ENCODE peak calls at places on chromosomes 11 and 22, in six cellular contexts. B, N, R, X, U and Z are unnamed samples. For H3K27me3, the result is how much of the 10 kb centered on the place peaks cover.

GRCh38 chr11:60767388-60767811 is 10.7 kb downstream of the MS4A15 start:
- DNase-seq in X (no peak), N (no peak), R (peak), U (peak), B (no peak), Z (peak)

GRCh38 chr11:17471501-17471900 is 5.1 kb downstream of the ABCC8 start:
- DNase-seq in R (no peak), B (no peak), U (no peak), N (no peak), X (no peak), Z (no peak)

GRCh38 chr11:79092791-79093313 is 348.0 kb downstream of the TENM4 start:
- DNase-seq in X (peak), R (no peak), U (no peak), B (peak), N (no peak), Z (peak)

GRCh38 chr11:100759106-100759505 is 72.0 kb downstream of the ARHGAP42 start:
- DNase-seq in N (no peak), U (no peak), B (no peak), X (no peak), R (no peak), Z (no peak)

GRCh38 chr11:46381836-46382643 is 571 bp downstream of the MDK start:
- DNase-seq in U (peak), X (peak), N (no peak), B (no peak), R (peak), Z (no peak)

GRCh38 chr22:42379961-42380537 is 52.2 kb downstream of the NFAM1 start:
- DNase-seq in U (no peak), R (no peak), B (no peak), N (no peak), X (no peak), Z (no peak)

GRCh38 chr11:43555811-43556210 is 124.7 kb upstream of the HSD17B12 start:
- DNase-seq in U (no peak), X (peak), R (no peak), N (no peak), B (peak), Z (no peak)

GRCh38 chr22:39280250-39280649 is 35.5 kb upstream of the PDGFB start:
- DNase-seq in X (no peak), R (no peak), U (no peak), B (no peak), N (no peak), Z (no peak)

GRCh38 chr11:109971184-109971523 is 122.0 kb upstream of the ZC3H12C start:
- DNase-seq in U (no peak), B (peak), R (no peak), N (no peak), X (peak), Z (no peak)

GRCh38 chr11:134856371-134856971 is 444.4 kb upstream of the B3GAT1 start:
- DNase-seq in B (no peak), U (peak), X (no peak), R (no peak), N (no peak), Z (no peak)

GRCh38 chr11:33533668-33534067 is 167.0 kb downstream of the C11orf91 start:
- DNase-seq in N (no peak), X (peak), R (no peak), B (peak), U (no peak), Z (no peak)

GRCh38 chr11:35911013-35911412 is 32.8 kb upstream of the LDLRAD3 start:
- DNase-seq in B (no peak), X (no peak), R (no peak), N (no peak), U (no peak), Z (no peak)

GRCh38 chr22:25174156-25174887 is 25.3 kb upstream of the CRYBB3 start:
- DNase-seq in R (no peak), X (no peak), B (no peak), N (no peak), U (no peak), Z (no peak)

GRCh38 chr11:29527391-29527936 is 489.4 kb downstream of the KCNA4 start:
- DNase-seq in N (no peak), R (no peak), U (no peak), X (peak), B (peak), Z (peak)

GRCh38 chr11:111846063-111846462 is 25.3 kb downstream of the ALG9 start:
- DNase-seq in N (no peak), X (peak), U (no peak), R (no peak), B (peak), Z (peak)

GRCh38 chr11:28339488-28339887 is 231.3 kb downstream of the METTL15 start:
- DNase-seq in N (no peak), U (no peak), X (no peak), R (no peak), B (no peak), Z (no peak)

GRCh38 chr11:75777461-75778110 is 9.0 kb downstream of the DGAT2 start:
- DNase-seq in X (no peak), U (no peak), R (no peak), B (no peak), N (no peak), Z (no peak)

GRCh38 chr22:30347255-30347892 is 9.3 kb downstream of the SF3A1 start:
- DNase-seq in X (no peak), N (no peak), B (no peak), U (no peak), R (no peak), Z (no peak)

GRCh38 chr22:30348837-30349236 is 7.9 kb downstream of the SF3A1 start:
- DNase-seq in B (no peak), U (no peak), N (no peak), R (no peak), X (no peak), Z (no peak)

GRCh38 chr22:30344447-30345200 is 12.1 kb downstream of the SF3A1 start:
- DNase-seq in R (no peak), X (no peak), U (no peak), B (no peak), N (no peak), Z (no peak)

GRCh38 chr22:30351226-30351625 is 5.5 kb downstream of the SF3A1 start:
- DNase-seq in R (no peak), X (no peak), U (no peak), N (no peak), B (no peak), Z (peak)

GRCh38 chr22:30348395-30348794 is 8.3 kb downstream of the SF3A1 start:
- DNase-seq in U (no peak), X (no peak), B (no peak), N (no peak), R (no peak), Z (no peak)
- H3K14ac ChIP-seq in U (no peak), X (no peak), B (no peak), N (no peak), R (no peak), Z (no peak)

GRCh38 chr11:80990885-80991284 is 1550.1 kb upstream of the TENM4 start:
- DNase-seq in U (no peak), B (no peak), R (no peak), X (no peak), N (no peak), Z (no peak)
- H2BK120ac ChIP-seq in U (no peak), B (no peak), R (no peak), X (no peak), N (no peak), Z (no peak)

DNA sequence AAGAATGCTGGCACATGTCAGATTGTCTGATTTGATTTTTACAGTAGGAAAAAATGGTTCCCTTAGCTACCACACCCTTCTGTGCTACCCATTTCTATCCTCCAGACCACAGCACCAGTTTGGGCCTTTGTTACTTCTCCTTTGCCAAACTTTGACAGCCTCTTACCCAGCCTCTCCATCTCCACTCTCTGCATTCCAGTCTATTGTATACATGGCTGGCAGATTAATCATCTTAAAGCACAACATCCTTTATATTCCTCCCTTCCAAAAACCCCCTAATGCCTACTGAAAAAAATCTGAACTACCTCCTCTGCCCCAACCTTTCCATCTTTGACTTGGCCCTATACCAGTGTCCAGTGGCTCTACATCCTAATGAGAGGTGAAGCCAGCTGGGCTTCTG is 10.8 kb upstream of the PANX1 start:
- DNase-seq in N (no peak), X (no peak), R (no peak), B (peak), U (no peak), Z (no peak)
- H3K27me3 ChIP-seq in N (under half), X (under half), R (under half), B (under half), U (under half), Z (under half)

GRCh38 chr11:2857918-2858317 is 27.7 kb downstream of the CDKN1C start:
- DNase-seq in N (no peak), R (no peak), B (no peak), X (no peak), U (no peak), Z (no peak)

GRCh38 chr11:2857276-2857675 is 28.3 kb downstream of the CDKN1C start:
- DNase-seq in B (no peak), X (no peak), N (no peak), R (no peak), U (no peak), Z (no peak)

GRCh38 chr11:2853997-2854560 is 31.5 kb downstream of the CDKN1C start:
- DNase-seq in N (no peak), R (no peak), U (no peak), B (no peak), X (no peak), Z (no peak)

GRCh38 chr11:2853401-2853800 is 32.2 kb downstream of the CDKN1C start:
- DNase-seq in N (no peak), U (no peak), B (no peak), R (no peak), X (no peak), Z (no peak)

GRCh38 chr11:2855162-2855561 is 30.4 kb downstream of the CDKN1C start:
- DNase-seq in X (no peak), N (no peak), B (no peak), R (no peak), U (no peak), Z (no peak)
- H3K14ac ChIP-seq in X (no peak), N (no peak), B (no peak), R (no peak), U (no peak), Z (no peak)

DNA sequence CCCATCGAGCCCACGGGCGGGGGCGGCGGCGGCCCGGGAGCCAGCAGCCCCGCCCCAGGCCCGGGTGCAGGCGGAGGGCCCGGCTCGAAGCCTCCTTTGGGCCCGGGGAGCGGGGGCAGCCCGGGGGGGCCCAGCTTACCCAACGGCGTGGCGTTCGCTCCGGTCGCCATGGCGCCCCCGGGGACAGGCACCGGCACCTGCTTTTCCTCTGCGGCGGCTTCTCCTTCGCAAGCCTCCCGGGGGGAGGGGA is 194 bp downstream of the SF1 start:
- DNase-seq in X (no peak), B (no peak), N (no peak), R (no peak), U (no peak), Z (no peak)
- H2BK120ac ChIP-seq in X (peak), B (no peak), N (peak), R (no peak), U (no peak), Z (peak)

GRCh38 chr11:92693146-92693545 is 276.3 kb upstream of the MTNR1B start:
- DNase-seq in B (peak), U (no peak), N (no peak), R (no peak), X (no peak), Z (no peak)

GRCh38 chr11:92702037-92702436 is 267.4 kb upstream of the MTNR1B start:
- DNase-seq in R (no peak), X (no peak), N (no peak), B (peak), U (no peak), Z (no peak)

GRCh38 chr11:92696076-92696475 is 273.4 kb upstream of the MTNR1B start:
- DNase-seq in N (no peak), R (no peak), B (no peak), X (no peak), U (no peak), Z (peak)

GRCh38 chr11:92698742-92699141 is 270.7 kb upstream of the MTNR1B start:
- DNase-seq in N (no peak), B (no peak), U (no peak), R (no peak), X (no peak), Z (no peak)

GRCh38 chr11:92697461-92698314 is 271.8 kb upstream of the MTNR1B start:
- DNase-seq in R (no peak), U (no peak), X (no peak), B (peak), N (no peak), Z (no peak)
- H3K27me3 ChIP-seq in R (under half), U (under half), X (under half), B (under half), N (under half), Z (under half)

GRCh38 chr22:40518840-40519239 is 117.7 kb downstream of the MRTFA start:
- DNase-seq in B (no peak), X (no peak), R (no peak), U (no peak), N (no peak), Z (no peak)
- H3K14ac ChIP-seq in B (no peak), X (no peak), R (no peak), U (no peak), N (no peak), Z (no peak)